ENCODE peak calls at places on chromosomes 12 and 14, in six cellular contexts. G is HTR-8/SVneo, K is NCI-H2081, X is brain microvascular endothelial cell, S is bronchial epithelial cell, H is coronary artery. N is an unnamed sample.

GRCh38 chr12:93376436-93377251 is 1.1 kb upstream of the NUDT4 start:
- DNase-seq in G (no peak), K (no peak), X (no peak), S (peak), H (peak), N (peak)

GRCh38 chr12:116739381-116739887 is 1.3 kb downstream of the RNFT2 start:
- DNase-seq in G (no peak), K (no peak), X (no peak), S (no peak), H (no peak), N (no peak)

GRCh38 chr14:103391048-103391447 is 5.8 kb downstream of the MARK3 start:
- DNase-seq in G (peak), K (no peak), X (peak), S (peak), H (no peak), N (peak)

GRCh38 chr12:107478881-107479280 is 206.7 kb upstream of the PWP1 start:
- DNase-seq in G (no peak), K (no peak), X (no peak), S (no peak), H (no peak), N (no peak)

GRCh38 chr14:60573943-60574496 is 65.1 kb downstream of the SIX6 start:
- DNase-seq in G (no peak), K (no peak), X (no peak), S (no peak), H (no peak), N (no peak)

GRCh38 chr12:132222096-132222807 is 78.0 kb downstream of the NOC4L start:
- DNase-seq in G (peak), K (no peak), X (peak), S (peak), H (no peak), N (peak)

GRCh38 chr14:68936476-68936875 is 42.6 kb downstream of the ACTN1 start:
- DNase-seq in G (no peak), K (no peak), X (no peak), S (no peak), H (no peak), N (no peak)

GRCh38 chr12:69951108-69951507 is 126.1 kb downstream of the MYRFL start:
- DNase-seq in G (no peak), K (no peak), X (no peak), S (no peak), H (no peak), N (no peak)

GRCh38 chr12:57627504-57628279 is 5.3 kb downstream of the B4GALNT1 start:
- DNase-seq in G (no peak), K (no peak), X (no peak), S (no peak), H (peak), N (no peak)

GRCh38 chr14:102928412-102929348 is 6.2 kb downstream of the AMN start:
- DNase-seq in G (no peak), K (no peak), X (no peak), S (peak), H (no peak), N (no peak)

GRCh38 chr12:80033457-80033856 is 65.9 kb upstream of the OTOGL start:
- DNase-seq in G (peak), K (no peak), X (peak), S (peak), H (peak), N (peak)